ENCODE peak calls at places on chromosomes 13 and 19, in five cellular contexts. One of them, this sample, is unnamed.

GRCh38 chr13:88704600-88705275 is 1033.6 kb downstream of the SLITRK5 start:
- DNase-seq in Peyer's patch: no peak
- DNase-seq in neural progenitor cell: no peak
- DNase-seq in AG09309: no peak
- DNase-seq in stomach: no peak
- DNase-seq in this sample: no peak

GRCh38 chr13:64057372-64058020 is 2641.8 kb upstream of the PCDH20 start:
- DNase-seq in Peyer's patch: no peak
- DNase-seq in neural progenitor cell: no peak
- DNase-seq in AG09309: no peak
- DNase-seq in stomach: no peak
- DNase-seq in this sample: no peak

GRCh38 chr13:94329277-94329676 is 150.2 kb downstream of the DCT start:
- DNase-seq in Peyer's patch: no peak
- DNase-seq in neural progenitor cell: no peak
- DNase-seq in AG09309: no peak
- DNase-seq in stomach: no peak
- DNase-seq in this sample: peak

GRCh38 chr19:33022472-33023116 is 42.1 kb downstream of the RHPN2 start:
- DNase-seq in Peyer's patch: no peak
- DNase-seq in neural progenitor cell: peak
- DNase-seq in AG09309: no peak
- DNase-seq in stomach: no peak
- DNase-seq in this sample: no peak

GRCh38 chr19:10565028-10565566 is 713 bp downstream of the KRI1 start:
- DNase-seq in Peyer's patch: peak
- DNase-seq in neural progenitor cell: peak
- DNase-seq in AG09309: no peak
- DNase-seq in stomach: peak
- DNase-seq in this sample: no peak

GRCh38 chr13:42539670-42540069 is 34.3 kb upstream of the TNFSF11 start:
- DNase-seq in Peyer's patch: no peak
- DNase-seq in neural progenitor cell: no peak
- DNase-seq in AG09309: no peak
- DNase-seq in stomach: no peak
- DNase-seq in this sample: no peak

GRCh38 chr13:104694397-104694796 is 1628.2 kb upstream of the SLC10A2 start:
- DNase-seq in Peyer's patch: no peak
- DNase-seq in neural progenitor cell: no peak
- DNase-seq in AG09309: no peak
- DNase-seq in stomach: no peak
- DNase-seq in this sample: no peak

GRCh38 chr13:94968040-94968756 is 255.9 kb upstream of the SOX21 start:
- DNase-seq in Peyer's patch: no peak
- DNase-seq in neural progenitor cell: peak
- DNase-seq in AG09309: no peak
- DNase-seq in stomach: no peak
- DNase-seq in this sample: no peak

GRCh38 chr19:33683881-33684549 is 62.3 kb downstream of the CHST8 start:
- DNase-seq in Peyer's patch: no peak
- DNase-seq in neural progenitor cell: peak
- DNase-seq in AG09309: no peak
- DNase-seq in stomach: no peak
- DNase-seq in this sample: peak

GRCh38 chr19:39676004-39676403 is 20.3 kb downstream of the LGALS16 start:
- DNase-seq in Peyer's patch: no peak
- DNase-seq in neural progenitor cell: no peak
- DNase-seq in AG09309: no peak
- DNase-seq in stomach: no peak
- DNase-seq in this sample: no peak

GRCh38 chr19:56838930-56839664 is 1.4 kb downstream of the PEG3 start:
- DNase-seq in Peyer's patch: peak
- DNase-seq in neural progenitor cell: no peak
- DNase-seq in AG09309: no peak
- DNase-seq in stomach: peak
- DNase-seq in this sample: peak

DNA sequence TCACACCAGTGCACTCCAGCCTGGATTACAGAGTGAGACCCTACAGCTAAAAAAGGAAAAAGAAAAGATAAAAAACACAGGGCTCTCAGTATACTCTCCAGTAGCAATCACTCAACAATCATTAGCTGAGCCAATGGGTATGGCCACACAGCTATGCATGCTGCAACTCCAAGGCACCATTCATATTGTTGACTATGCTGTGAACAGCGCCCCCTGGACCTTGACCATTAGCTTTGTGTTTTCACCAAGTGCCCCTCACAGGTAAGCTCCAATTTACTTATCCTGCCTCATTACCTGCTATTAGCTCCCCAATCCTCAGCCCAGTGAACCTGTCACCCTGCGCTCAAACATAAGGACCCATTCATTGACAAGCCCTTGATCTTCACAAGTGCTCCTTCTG is 35.8 kb downstream of the ZIC5 start:
- DNase-seq in Peyer's patch: no peak
- DNase-seq in neural progenitor cell: no peak
- DNase-seq in AG09309: no peak
- DNase-seq in stomach: no peak
- DNase-seq in this sample: no peak
- TF ChIP-seq CTCF in Peyer's patch: no peak
- TF ChIP-seq CTCF in neural progenitor cell: peak
- TF ChIP-seq CTCF in AG09309: no peak
- TF ChIP-seq CTCF in stomach: no peak
- TF ChIP-seq CTCF in this sample: no peak

DNA sequence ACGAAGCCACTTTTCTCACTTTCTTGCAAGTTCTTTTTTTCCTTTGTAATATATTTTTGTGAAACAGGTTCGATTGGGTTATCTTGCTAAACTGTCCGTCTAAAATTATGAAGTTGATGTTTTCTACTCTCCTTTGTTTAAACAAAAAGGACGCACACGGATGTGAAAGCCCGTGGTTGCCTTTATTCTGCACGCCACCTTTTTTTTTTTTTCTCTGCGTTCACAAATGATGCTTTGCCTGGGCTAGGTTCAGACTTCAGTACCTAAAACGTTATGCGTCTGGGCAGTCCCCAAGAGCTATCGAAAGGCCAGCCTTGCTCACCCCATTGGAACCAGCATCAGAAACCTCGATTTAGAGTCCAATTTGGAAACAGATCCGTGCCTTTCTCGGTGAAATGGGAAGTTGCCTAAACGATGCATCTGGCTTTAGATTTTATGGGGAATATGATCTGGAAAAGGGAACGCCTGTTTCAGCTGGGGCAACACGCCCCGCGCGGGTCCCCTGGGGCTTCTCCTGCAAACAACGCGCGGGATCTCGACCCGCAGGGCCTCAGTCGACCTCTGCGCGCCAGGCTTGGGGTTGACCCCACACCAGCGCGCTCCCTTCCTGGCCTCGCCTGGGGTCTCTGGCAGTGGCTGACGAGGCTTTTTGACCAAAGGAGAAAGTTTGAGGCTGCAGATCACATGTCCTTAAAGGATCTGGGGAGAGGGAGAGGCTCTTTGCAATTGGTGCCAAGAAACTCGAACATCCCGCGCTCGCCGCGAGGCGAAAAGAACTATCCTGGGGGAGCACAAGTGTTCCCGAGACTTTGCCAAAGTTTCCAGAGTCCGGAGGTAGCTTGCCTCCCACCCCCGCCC is 114.0 kb downstream of the KCNRG start:
- DNase-seq in Peyer's patch: no peak
- DNase-seq in neural progenitor cell: peak
- DNase-seq in AG09309: no peak
- DNase-seq in stomach: no peak
- DNase-seq in this sample: peak
- H3K4me3 ChIP-seq in Peyer's patch: peak
- H3K4me3 ChIP-seq in neural progenitor cell: peak
- H3K4me3 ChIP-seq in AG09309: peak
- H3K4me3 ChIP-seq in stomach: peak
- H3K4me3 ChIP-seq in this sample: peak

DNA sequence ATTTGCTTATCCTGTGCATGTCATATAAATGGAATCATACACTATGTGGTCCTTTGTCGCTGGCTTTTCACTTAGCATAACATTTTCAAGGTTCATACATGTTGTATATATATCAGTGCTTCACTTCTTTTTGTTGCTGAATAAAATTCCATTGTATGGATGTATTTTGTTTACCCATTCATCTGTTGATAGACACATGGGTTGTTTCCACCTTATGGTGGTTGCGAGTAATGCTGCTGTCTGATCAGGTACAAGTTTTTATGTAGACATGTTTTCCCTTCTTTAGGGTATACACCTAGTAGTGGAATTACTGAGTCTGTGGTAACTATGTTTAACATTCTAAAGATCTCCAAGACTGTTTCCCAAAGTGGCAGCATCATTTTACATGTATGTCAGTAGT is 102.5 kb downstream of the RNF17 start:
- DNase-seq in Peyer's patch: no peak
- DNase-seq in neural progenitor cell: no peak
- DNase-seq in AG09309: no peak
- DNase-seq in stomach: no peak
- DNase-seq in this sample: no peak
- TF ChIP-seq CTCF in Peyer's patch: no peak
- TF ChIP-seq CTCF in neural progenitor cell: no peak
- TF ChIP-seq CTCF in AG09309: no peak
- TF ChIP-seq CTCF in stomach: no peak
- TF ChIP-seq CTCF in this sample: no peak

GRCh38 chr19:45766293-45766918 is 2.6 kb downstream of the SIX5 start:
- DNase-seq in Peyer's patch: no peak
- DNase-seq in neural progenitor cell: no peak
- DNase-seq in AG09309: no peak
- DNase-seq in stomach: no peak
- DNase-seq in this sample: no peak
- H3K4me3 ChIP-seq in Peyer's patch: peak
- H3K4me3 ChIP-seq in neural progenitor cell: peak
- H3K4me3 ChIP-seq in AG09309: peak
- H3K4me3 ChIP-seq in stomach: peak
- H3K4me3 ChIP-seq in this sample: peak

GRCh38 chr19:4060621-4061177 is 6.0 kb downstream of the ZBTB7A start:
- DNase-seq in Peyer's patch: no peak
- DNase-seq in neural progenitor cell: no peak
- DNase-seq in AG09309: no peak
- DNase-seq in stomach: no peak
- DNase-seq in this sample: no peak

GRCh38 chr19:4059931-4060620 is 6.6 kb downstream of the ZBTB7A start:
- DNase-seq in Peyer's patch: peak
- DNase-seq in neural progenitor cell: no peak
- DNase-seq in AG09309: no peak
- DNase-seq in stomach: peak
- DNase-seq in this sample: no peak

GRCh38 chr19:4059493-4059880 is 7.2 kb downstream of the ZBTB7A start:
- DNase-seq in Peyer's patch: peak
- DNase-seq in neural progenitor cell: no peak
- DNase-seq in AG09309: no peak
- DNase-seq in stomach: peak
- DNase-seq in this sample: no peak

GRCh38 chr19:4058696-4059492 is 7.8 kb downstream of the ZBTB7A start:
- DNase-seq in Peyer's patch: no peak
- DNase-seq in neural progenitor cell: no peak
- DNase-seq in AG09309: no peak
- DNase-seq in stomach: no peak
- DNase-seq in this sample: no peak

DNA sequence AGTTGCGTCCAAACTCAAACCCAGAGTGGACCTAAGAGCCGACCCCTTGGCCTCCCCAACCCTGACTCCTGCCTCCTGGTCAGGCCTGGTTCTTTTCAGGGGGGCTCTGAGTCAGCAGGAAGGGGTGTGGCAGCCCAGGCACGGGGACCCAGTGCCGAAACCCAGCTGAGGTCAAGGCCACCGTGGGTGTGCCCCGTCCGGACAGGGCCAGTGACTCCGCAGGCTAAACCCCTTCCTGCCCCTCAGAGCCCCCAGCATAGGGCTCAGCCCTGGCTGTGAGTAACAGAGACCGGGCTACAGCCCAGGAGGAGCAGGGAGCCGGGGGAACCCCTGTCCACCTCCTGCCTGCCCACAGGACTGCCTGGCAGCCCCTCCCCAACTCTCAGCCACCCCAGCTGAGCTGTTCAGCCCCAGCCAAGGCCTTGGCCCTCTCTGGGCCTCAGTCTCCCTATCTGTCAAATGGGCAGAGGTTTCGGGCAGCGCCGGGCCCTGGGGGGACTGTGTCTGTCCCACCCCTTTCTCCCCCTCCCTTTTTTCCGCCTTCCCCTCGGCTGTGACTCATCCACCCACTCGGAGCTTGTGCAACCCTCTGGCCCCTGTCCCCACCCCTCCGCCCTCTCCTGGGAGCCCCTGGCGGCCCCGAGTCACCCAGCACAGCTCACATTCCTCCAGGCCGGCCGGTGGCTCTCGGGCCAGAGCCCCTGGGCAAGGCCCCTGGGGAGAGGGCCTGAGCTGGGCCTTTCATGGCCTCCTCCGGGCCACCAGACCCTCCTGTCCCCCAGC is 8.6 kb downstream of the ZBTB7A start:
- DNase-seq in Peyer's patch: peak
- DNase-seq in neural progenitor cell: no peak
- DNase-seq in AG09309: peak
- DNase-seq in stomach: peak
- DNase-seq in this sample: peak
- TF ChIP-seq CTCF in Peyer's patch: no peak
- TF ChIP-seq CTCF in neural progenitor cell: no peak
- TF ChIP-seq CTCF in AG09309: peak
- TF ChIP-seq CTCF in stomach: no peak
- TF ChIP-seq CTCF in this sample: peak

GRCh38 chr19:55491546-55492360 is 3.5 kb downstream of the SSC5D start:
- DNase-seq in Peyer's patch: no peak
- DNase-seq in neural progenitor cell: no peak
- DNase-seq in AG09309: no peak
- DNase-seq in stomach: no peak
- DNase-seq in this sample: peak

GRCh38 chr19:55494172-55494761 is 6.0 kb downstream of the SSC5D start:
- DNase-seq in Peyer's patch: no peak
- DNase-seq in neural progenitor cell: no peak
- DNase-seq in AG09309: no peak
- DNase-seq in stomach: no peak
- DNase-seq in this sample: peak

GRCh38 chr19:55493052-55493649 is 4.9 kb downstream of the SSC5D start:
- DNase-seq in Peyer's patch: no peak
- DNase-seq in neural progenitor cell: no peak
- DNase-seq in AG09309: no peak
- DNase-seq in stomach: no peak
- DNase-seq in this sample: no peak

GRCh38 chr19:55492362-55492944 is 4.2 kb downstream of the SSC5D start:
- DNase-seq in Peyer's patch: no peak
- DNase-seq in neural progenitor cell: no peak
- DNase-seq in AG09309: no peak
- DNase-seq in stomach: no peak
- DNase-seq in this sample: no peak

GRCh38 chr19:55493650-55494171 is 5.5 kb downstream of the SSC5D start:
- DNase-seq in Peyer's patch: no peak
- DNase-seq in neural progenitor cell: no peak
- DNase-seq in AG09309: no peak
- DNase-seq in stomach: no peak
- DNase-seq in this sample: no peak
- H3K4me3 ChIP-seq in Peyer's patch: no peak
- H3K4me3 ChIP-seq in neural progenitor cell: no peak
- H3K4me3 ChIP-seq in AG09309: peak
- H3K4me3 ChIP-seq in stomach: peak
- H3K4me3 ChIP-seq in this sample: no peak

GRCh38 chr19:1275260-1275975 is at the start of gene FAM174C:
- DNase-seq in Peyer's patch: peak
- DNase-seq in neural progenitor cell: peak
- DNase-seq in AG09309: peak
- DNase-seq in stomach: peak
- DNase-seq in this sample: peak
- TF ChIP-seq CTCF in Peyer's patch: no peak
- TF ChIP-seq CTCF in neural progenitor cell: no peak
- TF ChIP-seq CTCF in AG09309: no peak
- TF ChIP-seq CTCF in stomach: no peak
- TF ChIP-seq CTCF in this sample: no peak

GRCh38 chr13:48231948-48232347 is 1.1 kb upstream of the ITM2B start:
- DNase-seq in Peyer's patch: no peak
- DNase-seq in neural progenitor cell: no peak
- DNase-seq in AG09309: no peak
- DNase-seq in stomach: no peak
- DNase-seq in this sample: no peak
- H3K4me3 ChIP-seq in Peyer's patch: no peak
- H3K4me3 ChIP-seq in neural progenitor cell: no peak
- H3K4me3 ChIP-seq in AG09309: no peak
- H3K4me3 ChIP-seq in stomach: no peak
- H3K4me3 ChIP-seq in this sample: no peak